ENCODE peak calls at places on chromosome 13, in ten cellular contexts. E is A549, F is astrocyte of the spinal cord, B is heart left ventricle, H is foreskin fibroblast, W is transverse colon, I is psoas muscle, Q is ovary, P is AG09319, R is AG09309. D is an unnamed sample.
A peak's percentile ranks its signal among the peaks of the same experiment; 100 is the strongest.

GRCh38 chr13:54124700-54125099 is 1096.1 kb downstream of the OLFM4 start:
- DNase-seq in E (no peak), F (no peak), B (no peak), H (no peak), W (no peak), I (no peak), Q (no peak), P (no peak), R (no peak), D (no peak)

GRCh38 chr13:25330541-25330940 is 29.1 kb downstream of the NUP58 start:
- DNase-seq in E (no peak), F (no peak), B (no peak), H (no peak), W (no peak), I (no peak), Q (no peak), P (no peak), R (peak; percentile 14), D (peak; percentile 3)

GRCh38 chr13:44884076-44884729 is 105.1 kb downstream of the NUFIP1 start:
- DNase-seq in E (no peak), F (peak; percentile 83), B (no peak), H (peak; percentile 83), W (no peak), I (no peak), Q (no peak), P (peak; percentile 10), R (no peak), D (no peak)

GRCh38 chr13:48662226-48662625 is 8.5 kb downstream of the CYSLTR2 start:
- DNase-seq in E (no peak), F (no peak), B (no peak), H (no peak), W (no peak), I (no peak), Q (no peak), P (no peak), R (no peak), D (no peak)

GRCh38 chr13:33611016-33611805 is 206.7 kb upstream of the RFC3 start:
- DNase-seq in E (no peak), F (peak; percentile 74), B (peak; percentile 82), H (no peak), W (peak; percentile 10), I (peak; percentile 68), Q (peak; percentile 50), P (peak; percentile 35), R (no peak), D (peak; percentile 71)

GRCh38 chr13:36531746-36532486 is 99.6 kb downstream of the CCNA1 start:
- DNase-seq in E (no peak), F (peak; percentile 30), B (no peak), H (no peak), W (no peak), I (no peak), Q (no peak), P (no peak), R (peak; percentile 1), D (no peak)

GRCh38 chr13:79989251-79989661 is 351.7 kb downstream of the SPRY2 start:
- DNase-seq in E (no peak), F (no peak), B (no peak), H (peak; percentile 63), W (peak; percentile 49), I (no peak), Q (no peak), P (no peak), R (peak; percentile 24), D (no peak)

GRCh38 chr13:76672422-76672821 is 213.8 kb downstream of the KCTD12 start:
- DNase-seq in E (no peak), F (peak; percentile 71), B (no peak), H (no peak), W (no peak), I (no peak), Q (peak; percentile 21), P (no peak), R (no peak), D (peak; percentile 59)

GRCh38 chr13:31209172-31209818 is 9.5 kb downstream of the B3GLCT start:
- DNase-seq in E (no peak), F (peak; percentile 63), B (peak; percentile 66), H (peak; percentile 9), W (peak; percentile 11), I (peak; percentile 77), Q (peak; percentile 37), P (no peak), R (no peak), D (peak; percentile 52)

GRCh38 chr13:52851153-52851962 is 2.9 kb upstream of the PCDH8 start:
- DNase-seq in E (no peak), F (peak; percentile 6), B (peak; percentile 37), H (peak; percentile 12), W (peak; percentile 40), I (no peak), Q (no peak), P (no peak), R (no peak), D (no peak)

GRCh38 chr13:112248406-112248760 is 127.8 kb upstream of the SPACA7 start:
- DNase-seq in E (no peak), F (no peak), B (no peak), H (no peak), W (no peak), I (no peak), Q (no peak), P (no peak), R (no peak), D (no peak)

GRCh38 chr13:76715621-76716020 is 170.6 kb downstream of the KCTD12 start:
- DNase-seq in E (no peak), F (no peak), B (no peak), H (no peak), W (no peak), I (no peak), Q (no peak), P (no peak), R (no peak), D (no peak)

GRCh38 chr13:71290963-71291937 is 575.8 kb downstream of the DACH1 start:
- DNase-seq in E (no peak), F (no peak), B (peak; percentile 33), H (no peak), W (peak; percentile 19), I (no peak), Q (peak; percentile 28), P (peak; percentile 8), R (no peak), D (no peak)

DNA sequence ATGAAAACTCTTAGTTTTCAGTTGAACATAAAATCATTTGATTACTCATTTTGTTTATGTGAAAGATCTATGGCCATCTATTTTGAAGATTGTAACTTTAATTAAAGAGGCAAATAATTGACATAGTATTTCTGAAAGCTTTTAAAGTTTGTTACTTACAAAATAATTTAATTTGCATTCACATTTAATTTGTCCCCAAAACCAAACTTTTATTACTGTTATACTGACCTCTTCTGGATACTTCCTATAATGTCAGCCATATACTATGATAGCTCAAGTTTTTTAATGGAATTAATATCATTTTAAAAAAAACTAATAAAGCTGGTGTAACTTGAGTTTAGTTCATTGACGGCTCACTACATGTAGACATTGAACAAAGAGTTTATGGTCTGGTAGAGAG is 4.9 kb upstream of the SGCG start:
- DNase-seq in E (no peak), F (peak; percentile 5), B (no peak), H (peak; percentile 1), W (no peak), I (no peak), Q (no peak), P (no peak), R (no peak), D (no peak)
- TF ChIP-seq CTCF in E (peak; percentile 24), F (peak; percentile 27), B (peak; percentile 42), H (no peak), W (no peak), I (peak; percentile 13), Q (no peak), P (peak; percentile 40), R (peak; percentile 23), D (no peak)

GRCh38 chr13:57640582-57640981 is 9.0 kb downstream of the PCDH17 start:
- DNase-seq in E (no peak), F (no peak), B (no peak), H (no peak), W (no peak), I (no peak), Q (no peak), P (no peak), R (no peak), D (no peak)

GRCh38 chr13:57641071-57641470 is 9.5 kb downstream of the PCDH17 start:
- DNase-seq in E (no peak), F (no peak), B (no peak), H (no peak), W (no peak), I (no peak), Q (no peak), P (no peak), R (no peak), D (no peak)

GRCh38 chr13:57638147-57638890 is 6.8 kb downstream of the PCDH17 start:
- DNase-seq in E (no peak), F (no peak), B (no peak), H (no peak), W (no peak), I (no peak), Q (no peak), P (no peak), R (no peak), D (no peak)

GRCh38 chr13:57644106-57644505 is 12.6 kb downstream of the PCDH17 start:
- DNase-seq in E (no peak), F (no peak), B (no peak), H (no peak), W (no peak), I (no peak), Q (no peak), P (no peak), R (no peak), D (no peak)
- TF ChIP-seq CTCF in E (no peak), F (no peak), B (no peak), H (no peak), W (no peak), I (no peak), Q (no peak), P (no peak), R (no peak), D (no peak)

GRCh38 chr13:113802761-113803160 is 43.7 kb downstream of the TMEM255B start:
- DNase-seq in E (no peak), F (no peak), B (no peak), H (no peak), W (no peak), I (peak; percentile 50), Q (no peak), P (no peak), R (no peak), D (no peak)
- TF ChIP-seq CTCF in E (no peak), F (peak; percentile 19), B (no peak), H (no peak), W (no peak), I (no peak), Q (no peak), P (no peak), R (no peak), D (no peak)

GRCh38 chr13:49789961-49790360 is 2.5 kb downstream of the KPNA3 start:
- DNase-seq in E (no peak), F (no peak), B (no peak), H (no peak), W (no peak), I (no peak), Q (no peak), P (no peak), R (no peak), D (no peak)

GRCh38 chr13:49791753-49792549 is 531 bp downstream of the KPNA3 start:
- DNase-seq in E (no peak), F (peak; percentile 50), B (peak; percentile 51), H (no peak), W (peak; percentile 58), I (no peak), Q (peak; percentile 40), P (no peak), R (no peak), D (no peak)

GRCh38 chr13:49791214-49791752 is 1.2 kb downstream of the KPNA3 start:
- DNase-seq in E (no peak), F (peak; percentile 51), B (no peak), H (no peak), W (peak; percentile 26), I (no peak), Q (no peak), P (no peak), R (no peak), D (no peak)

GRCh38 chr13:49792550-49793324 is at the start of gene KPNA3:
- DNase-seq in E (peak; percentile 73), F (peak; percentile 99), B (peak; percentile 96), H (peak; percentile 97), W (peak; percentile 96), I (peak; percentile 98), Q (peak; percentile 94), P (peak; percentile 88), R (peak; percentile 84), D (peak; percentile 93)
- TF ChIP-seq CTCF in E (peak; percentile 29), F (no peak), B (peak; percentile 42), H (no peak), W (peak; percentile 17), I (no peak), Q (no peak), P (no peak), R (no peak), D (no peak)

D was measured in astrocyte of the cerebellum.